ENCODE peak calls at places on chromosomes 16 and 17, in seven cellular contexts. One of them, this sample, is unnamed.

GRCh38 chr17:76576189-76576588 is 9.5 kb downstream of the ST6GALNAC2 start:
- DNase-seq in MM.1S: no peak
- DNase-seq in cardiac muscle cell: no peak
- DNase-seq in AG04449: no peak
- DNase-seq in astrocyte of the spinal cord: no peak
- DNase-seq in left ventricle myocardium inferior: no peak
- DNase-seq in lower leg skin: no peak
- DNase-seq in this sample: no peak

GRCh38 chr17:63189082-63189481 is 223.0 kb downstream of the TANC2 start:
- DNase-seq in MM.1S: no peak
- DNase-seq in cardiac muscle cell: peak
- DNase-seq in AG04449: no peak
- DNase-seq in astrocyte of the spinal cord: peak
- DNase-seq in left ventricle myocardium inferior: no peak
- DNase-seq in lower leg skin: no peak
- DNase-seq in this sample: peak

GRCh38 chr16:27379919-27380318 is 22.1 kb upstream of the IL21R start:
- DNase-seq in MM.1S: no peak
- DNase-seq in cardiac muscle cell: no peak
- DNase-seq in AG04449: no peak
- DNase-seq in astrocyte of the spinal cord: no peak
- DNase-seq in left ventricle myocardium inferior: no peak
- DNase-seq in lower leg skin: peak
- DNase-seq in this sample: no peak

GRCh38 chr17:31598921-31599571 is 207.6 kb downstream of the RAB11FIP4 start:
- DNase-seq in MM.1S: no peak
- DNase-seq in cardiac muscle cell: no peak
- DNase-seq in AG04449: no peak
- DNase-seq in astrocyte of the spinal cord: no peak
- DNase-seq in left ventricle myocardium inferior: no peak
- DNase-seq in lower leg skin: peak
- DNase-seq in this sample: no peak

GRCh38 chr17:78818932-78819331 is 21.7 kb downstream of the USP36 start:
- DNase-seq in MM.1S: no peak
- DNase-seq in cardiac muscle cell: peak
- DNase-seq in AG04449: no peak
- DNase-seq in astrocyte of the spinal cord: no peak
- DNase-seq in left ventricle myocardium inferior: no peak
- DNase-seq in lower leg skin: no peak
- DNase-seq in this sample: no peak

GRCh38 chr16:2090819-2091721 is 43.3 kb downstream of the TSC2 start:
- DNase-seq in MM.1S: no peak
- DNase-seq in cardiac muscle cell: peak
- DNase-seq in AG04449: no peak
- DNase-seq in astrocyte of the spinal cord: peak
- DNase-seq in left ventricle myocardium inferior: peak
- DNase-seq in lower leg skin: no peak
- DNase-seq in this sample: no peak

GRCh38 chr17:79791354-79792123 is 5.3 kb downstream of the CBX8 start:
- DNase-seq in MM.1S: no peak
- DNase-seq in cardiac muscle cell: no peak
- DNase-seq in AG04449: no peak
- DNase-seq in astrocyte of the spinal cord: no peak
- DNase-seq in left ventricle myocardium inferior: no peak
- DNase-seq in lower leg skin: no peak
- DNase-seq in this sample: no peak

GRCh38 chr17:8807070-8807550 is 7.9 kb upstream of the MFSD6L start:
- DNase-seq in MM.1S: peak
- DNase-seq in cardiac muscle cell: no peak
- DNase-seq in AG04449: no peak
- DNase-seq in astrocyte of the spinal cord: no peak
- DNase-seq in left ventricle myocardium inferior: no peak
- DNase-seq in lower leg skin: peak
- DNase-seq in this sample: no peak

GRCh38 chr17:40548982-40549680 is 16.1 kb downstream of the CCR7 start:
- DNase-seq in MM.1S: no peak
- DNase-seq in cardiac muscle cell: peak
- DNase-seq in AG04449: peak
- DNase-seq in astrocyte of the spinal cord: peak
- DNase-seq in left ventricle myocardium inferior: no peak
- DNase-seq in lower leg skin: peak
- DNase-seq in this sample: peak

GRCh38 chr16:85352221-85352620 is 239.9 kb upstream of the CIBAR2 start:
- DNase-seq in MM.1S: no peak
- DNase-seq in cardiac muscle cell: no peak
- DNase-seq in AG04449: no peak
- DNase-seq in astrocyte of the spinal cord: no peak
- DNase-seq in left ventricle myocardium inferior: no peak
- DNase-seq in lower leg skin: no peak
- DNase-seq in this sample: no peak

GRCh38 chr17:79011451-79012147 is 2.0 kb upstream of the CANT1 start:
- DNase-seq in MM.1S: no peak
- DNase-seq in cardiac muscle cell: peak
- DNase-seq in AG04449: no peak
- DNase-seq in astrocyte of the spinal cord: no peak
- DNase-seq in left ventricle myocardium inferior: no peak
- DNase-seq in lower leg skin: no peak
- DNase-seq in this sample: peak

GRCh38 chr17:17792143-17792550 is 44.6 kb downstream of the SREBF1 start:
- DNase-seq in MM.1S: no peak
- DNase-seq in cardiac muscle cell: no peak
- DNase-seq in AG04449: no peak
- DNase-seq in astrocyte of the spinal cord: no peak
- DNase-seq in left ventricle myocardium inferior: no peak
- DNase-seq in lower leg skin: no peak
- DNase-seq in this sample: no peak

GRCh38 chr17:76138234-76138895 is 2.7 kb downstream of the FOXJ1 start:
- DNase-seq in MM.1S: no peak
- DNase-seq in cardiac muscle cell: no peak
- DNase-seq in AG04449: no peak
- DNase-seq in astrocyte of the spinal cord: no peak
- DNase-seq in left ventricle myocardium inferior: no peak
- DNase-seq in lower leg skin: no peak
- DNase-seq in this sample: no peak

GRCh38 chr16:30957456-30958163 is at the start of gene SETD1A:
- DNase-seq in MM.1S: peak
- DNase-seq in cardiac muscle cell: peak
- DNase-seq in AG04449: peak
- DNase-seq in astrocyte of the spinal cord: peak
- DNase-seq in left ventricle myocardium inferior: peak
- DNase-seq in lower leg skin: peak
- DNase-seq in this sample: peak

GRCh38 chr16:30954993-30955392 is 2.6 kb upstream of the SETD1A start:
- DNase-seq in MM.1S: no peak
- DNase-seq in cardiac muscle cell: no peak
- DNase-seq in AG04449: no peak
- DNase-seq in astrocyte of the spinal cord: no peak
- DNase-seq in left ventricle myocardium inferior: no peak
- DNase-seq in lower leg skin: no peak
- DNase-seq in this sample: no peak

GRCh38 chr16:30958164-30959083 is 870 bp downstream of the SETD1A start:
- DNase-seq in MM.1S: peak
- DNase-seq in cardiac muscle cell: peak
- DNase-seq in AG04449: no peak
- DNase-seq in astrocyte of the spinal cord: peak
- DNase-seq in left ventricle myocardium inferior: peak
- DNase-seq in lower leg skin: no peak
- DNase-seq in this sample: peak

GRCh38 chr16:30953511-30954124 is 3.9 kb upstream of the SETD1A start:
- DNase-seq in MM.1S: peak
- DNase-seq in cardiac muscle cell: peak
- DNase-seq in AG04449: no peak
- DNase-seq in astrocyte of the spinal cord: peak
- DNase-seq in left ventricle myocardium inferior: no peak
- DNase-seq in lower leg skin: no peak
- DNase-seq in this sample: peak

GRCh38 chr16:30956601-30957455 is 726 bp upstream of the SETD1A start:
- DNase-seq in MM.1S: peak
- DNase-seq in cardiac muscle cell: peak
- DNase-seq in AG04449: no peak
- DNase-seq in astrocyte of the spinal cord: peak
- DNase-seq in left ventricle myocardium inferior: peak
- DNase-seq in lower leg skin: peak
- DNase-seq in this sample: peak
- TF ChIP-seq CTCF in MM.1S: peak
- TF ChIP-seq CTCF in cardiac muscle cell: peak
- TF ChIP-seq CTCF in AG04449: peak
- TF ChIP-seq CTCF in astrocyte of the spinal cord: peak
- TF ChIP-seq CTCF in left ventricle myocardium inferior: no peak
- TF ChIP-seq CTCF in lower leg skin: no peak
- TF ChIP-seq CTCF in this sample: peak

GRCh38 chr16:61726125-61726524 is 310.1 kb downstream of the CDH8 start:
- DNase-seq in MM.1S: no peak
- DNase-seq in cardiac muscle cell: no peak
- DNase-seq in AG04449: no peak
- DNase-seq in astrocyte of the spinal cord: no peak
- DNase-seq in left ventricle myocardium inferior: no peak
- DNase-seq in lower leg skin: no peak
- DNase-seq in this sample: no peak

DNA sequence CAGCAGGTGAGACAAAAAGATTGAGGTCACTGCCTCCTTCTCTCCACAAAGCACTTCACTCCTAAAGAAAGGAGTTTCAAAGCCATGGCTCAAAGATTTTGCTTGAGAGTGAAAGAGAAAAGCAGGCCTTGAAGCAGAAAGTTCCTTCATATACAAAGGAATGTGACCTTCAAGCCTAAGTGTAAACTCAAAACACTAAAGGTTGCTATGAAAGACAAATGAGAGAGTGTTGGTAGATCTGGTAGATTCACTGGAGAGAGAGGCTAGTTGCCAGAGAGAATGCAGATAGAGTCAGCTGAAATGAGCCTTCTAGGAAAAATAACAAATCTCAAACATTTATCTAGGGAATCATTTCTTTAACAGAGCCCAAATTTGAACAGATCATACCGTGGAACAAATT is 305.2 kb downstream of the CDH8 start:
- DNase-seq in MM.1S: no peak
- DNase-seq in cardiac muscle cell: no peak
- DNase-seq in AG04449: no peak
- DNase-seq in astrocyte of the spinal cord: no peak
- DNase-seq in left ventricle myocardium inferior: no peak
- DNase-seq in lower leg skin: no peak
- DNase-seq in this sample: no peak
- H3K4me3 ChIP-seq in MM.1S: no peak
- H3K4me3 ChIP-seq in cardiac muscle cell: no peak
- H3K4me3 ChIP-seq in AG04449: no peak
- H3K4me3 ChIP-seq in astrocyte of the spinal cord: no peak
- H3K4me3 ChIP-seq in left ventricle myocardium inferior: no peak
- H3K4me3 ChIP-seq in lower leg skin: no peak
- H3K4me3 ChIP-seq in this sample: no peak

DNA sequence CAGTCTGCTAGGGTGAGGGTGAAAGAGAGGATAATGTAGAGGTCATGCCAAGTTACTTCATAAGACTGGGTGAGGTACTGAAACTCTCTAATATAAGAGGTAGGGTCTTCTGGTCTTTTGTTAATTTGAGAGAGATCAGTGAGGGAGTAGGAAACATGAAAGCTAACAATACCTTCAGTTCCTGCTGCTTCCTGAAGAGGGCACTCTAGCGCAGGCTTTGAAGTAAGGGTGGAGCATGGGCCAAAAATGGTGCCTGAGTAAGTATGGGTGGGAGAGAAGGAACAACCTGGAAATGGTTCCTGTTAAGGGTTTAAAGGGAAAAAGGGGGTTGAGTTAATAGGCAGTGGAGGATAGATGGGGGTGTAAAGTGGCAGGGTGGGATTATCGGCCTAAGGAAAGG is 2449.5 kb downstream of the TP53TG3F start:
- DNase-seq in MM.1S: no peak
- DNase-seq in cardiac muscle cell: no peak
- DNase-seq in AG04449: no peak
- DNase-seq in astrocyte of the spinal cord: no peak
- DNase-seq in left ventricle myocardium inferior: no peak
- DNase-seq in lower leg skin: no peak
- DNase-seq in this sample: no peak
- TF ChIP-seq CTCF in MM.1S: peak
- TF ChIP-seq CTCF in cardiac muscle cell: no peak
- TF ChIP-seq CTCF in AG04449: no peak
- TF ChIP-seq CTCF in astrocyte of the spinal cord: no peak
- TF ChIP-seq CTCF in left ventricle myocardium inferior: no peak
- TF ChIP-seq CTCF in lower leg skin: no peak
- TF ChIP-seq CTCF in this sample: no peak

GRCh38 chr16:22070361-22071351 is 21.7 kb upstream of the VWA3A start:
- DNase-seq in MM.1S: no peak
- DNase-seq in cardiac muscle cell: peak
- DNase-seq in AG04449: no peak
- DNase-seq in astrocyte of the spinal cord: peak
- DNase-seq in left ventricle myocardium inferior: peak
- DNase-seq in lower leg skin: no peak
- DNase-seq in this sample: peak

GRCh38 chr16:22075043-22075757 is 17.1 kb upstream of the VWA3A start:
- DNase-seq in MM.1S: no peak
- DNase-seq in cardiac muscle cell: no peak
- DNase-seq in AG04449: no peak
- DNase-seq in astrocyte of the spinal cord: peak
- DNase-seq in left ventricle myocardium inferior: no peak
- DNase-seq in lower leg skin: no peak
- DNase-seq in this sample: no peak

GRCh38 chr16:22073350-22073749 is 19.0 kb upstream of the VWA3A start:
- DNase-seq in MM.1S: no peak
- DNase-seq in cardiac muscle cell: peak
- DNase-seq in AG04449: no peak
- DNase-seq in astrocyte of the spinal cord: no peak
- DNase-seq in left ventricle myocardium inferior: no peak
- DNase-seq in lower leg skin: no peak
- DNase-seq in this sample: no peak

GRCh38 chr16:22075776-22076175 is 16.6 kb upstream of the VWA3A start:
- DNase-seq in MM.1S: no peak
- DNase-seq in cardiac muscle cell: no peak
- DNase-seq in AG04449: no peak
- DNase-seq in astrocyte of the spinal cord: no peak
- DNase-seq in left ventricle myocardium inferior: no peak
- DNase-seq in lower leg skin: no peak
- DNase-seq in this sample: no peak

GRCh38 chr16:22071352-22071923 is 20.9 kb upstream of the VWA3A start:
- DNase-seq in MM.1S: no peak
- DNase-seq in cardiac muscle cell: peak
- DNase-seq in AG04449: no peak
- DNase-seq in astrocyte of the spinal cord: no peak
- DNase-seq in left ventricle myocardium inferior: no peak
- DNase-seq in lower leg skin: no peak
- DNase-seq in this sample: no peak
- H3K4me3 ChIP-seq in MM.1S: no peak
- H3K4me3 ChIP-seq in cardiac muscle cell: no peak
- H3K4me3 ChIP-seq in AG04449: no peak
- H3K4me3 ChIP-seq in astrocyte of the spinal cord: no peak
- H3K4me3 ChIP-seq in left ventricle myocardium inferior: peak
- H3K4me3 ChIP-seq in lower leg skin: no peak
- H3K4me3 ChIP-seq in this sample: peak